ENCODE peak calls at places on chromosomes 16 and 17, in ten cellular contexts. C is heart right ventricle, E is heart left ventricle, O is A549, U is cardiac muscle cell, X is IMR-90, J is hepatocyte, Z is spleen, V is right atrium auricular region, G is fibroblast of lung. W is an unnamed sample.

GRCh38 chr17:34827008-34827407 is 134.3 kb downstream of the CCT6B start:
- DNase-seq in U (no peak), O (no peak), X (no peak), J (peak), Z (no peak), C (no peak), G (no peak), E (no peak), V (no peak), W (no peak)

GRCh38 chr16:85321856-85322271 is 209.6 kb upstream of the CIBAR2 start:
- DNase-seq in E (peak), O (no peak), G (peak), V (peak), J (no peak), C (peak), X (peak), U (no peak), Z (peak), W (peak)

GRCh38 chr16:58290861-58291260 is 4.0 kb downstream of the PRSS54 start:
- DNase-seq in U (no peak), X (no peak), Z (no peak), O (no peak), E (no peak), C (no peak), V (no peak), G (no peak), J (no peak), W (no peak)

GRCh38 chr16:80045944-80046660 is 445.6 kb upstream of the MAF start:
- DNase-seq in E (no peak), U (peak), J (no peak), X (no peak), G (no peak), C (no peak), O (no peak), Z (no peak), V (no peak), W (no peak)

GRCh38 chr16:57186630-57187507 is 740 bp downstream of the RSPRY1 start:
- DNase-seq in V (no peak), E (no peak), Z (peak), U (peak), J (peak), O (peak), G (no peak), C (no peak), X (no peak), W (no peak)

GRCh38 chr16:73365010-73365409 is 317.1 kb upstream of the ZFHX3 start:
- DNase-seq in V (no peak), E (no peak), Z (no peak), G (peak), U (peak), C (peak), J (peak), O (no peak), X (peak), W (peak)

GRCh38 chr17:40707720-40708119 is 4.2 kb upstream of the KRT24 start:
- DNase-seq in J (no peak), V (peak), U (no peak), O (peak), Z (no peak), E (no peak), G (no peak), X (no peak), C (peak), W (peak)

GRCh38 chr17:10513284-10514067 is 4.9 kb downstream of the MYH1 start:
- DNase-seq in O (no peak), E (no peak), Z (no peak), V (no peak), U (no peak), X (peak), C (peak), J (peak), G (no peak), W (no peak)

GRCh38 chr17:1762233-1762905 is 509 bp downstream of the SERPINF1 start:
- DNase-seq in Z (no peak), E (peak), U (peak), J (no peak), C (peak), X (peak), V (peak), O (no peak), G (peak), W (peak)

GRCh38 chr16:709651-710499 is 4.3 kb upstream of the FBXL16 start:
- DNase-seq in U (peak), O (peak), X (peak), C (peak), E (no peak), G (peak), Z (no peak), V (no peak), J (peak), W (no peak)

GRCh38 chr17:81396722-81397313 is 1.6 kb downstream of the BAHCC1 start:
- DNase-seq in U (no peak), G (peak), V (no peak), C (no peak), X (no peak), Z (peak), E (peak), O (peak), J (no peak), W (peak)

GRCh38 chr17:74865504-74866197 is 6.0 kb upstream of the GRIN2C start:
- DNase-seq in C (no peak), V (no peak), U (no peak), X (no peak), E (no peak), Z (peak), J (no peak), G (no peak), O (no peak), W (no peak)

GRCh38 chr17:4588391-4588790 is 4.1 kb downstream of the SMTNL2 start:
- DNase-seq in O (no peak), U (no peak), X (no peak), C (no peak), V (no peak), Z (no peak), E (peak), J (no peak), G (no peak), W (peak)
- H3K27ac ChIP-seq in O (no peak), U (peak), X (no peak), C (peak), V (peak), Z (no peak), E (peak), J (peak), G (no peak), W (peak)

GRCh38 chr16:67716097-67716496 is 3.0 kb downstream of the GFOD2 start:
- DNase-seq in G (no peak), O (no peak), X (no peak), J (peak), C (no peak), E (no peak), V (no peak), Z (no peak), U (no peak), W (no peak)
- H3K4me3 ChIP-seq in G (no peak), O (no peak), X (no peak), J (no peak), C (no peak), E (no peak), V (no peak), Z (no peak), U (no peak), W (no peak)

GRCh38 chr16:3152022-3152272 is 17.1 kb downstream of the ZNF213 start:
- DNase-seq in G (no peak), X (no peak), U (no peak), V (no peak), Z (no peak), C (no peak), J (no peak), E (no peak), O (no peak), W (no peak)
- TF ChIP-seq CTCF in G (no peak), X (no peak), U (no peak), V (no peak), Z (no peak), C (no peak), J (no peak), E (no peak), O (no peak), W (no peak)

DNA sequence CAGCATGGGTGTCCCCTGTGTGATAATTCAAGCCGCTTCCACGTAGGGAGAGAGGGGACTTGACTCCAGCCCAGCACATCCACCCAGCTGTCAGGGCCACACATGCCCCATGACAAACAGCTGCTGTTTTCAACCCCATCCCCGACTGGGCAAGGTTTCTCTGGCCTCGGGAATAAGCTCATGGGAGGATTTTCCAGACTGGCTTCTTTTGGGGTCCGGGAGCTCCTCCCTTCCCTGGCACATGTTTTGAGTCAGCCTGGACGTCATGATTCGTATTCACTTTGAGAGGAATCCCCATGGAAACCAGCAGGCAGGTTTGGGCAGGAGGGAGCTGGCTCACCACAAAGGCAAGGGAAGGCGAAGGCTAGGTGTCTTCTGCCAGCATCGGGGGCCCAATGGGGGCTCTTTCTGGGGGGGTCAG is 156.4 kb downstream of the CMIP start:
- DNase-seq in Z (no peak), U (no peak), X (peak), J (peak), G (peak), C (no peak), E (peak), V (no peak), O (peak), W (no peak)
- H3K27ac ChIP-seq in Z (no peak), U (peak), X (no peak), J (peak), G (no peak), C (no peak), E (no peak), V (no peak), O (peak), W (no peak)

W was measured in psoas muscle.